ENCODE peak calls at places on chromosome 16, in four cellular contexts. Z, D, F and U are unnamed samples.
A peak's percentile ranks its signal among the peaks of the same experiment; 100 is the strongest.

GRCh38 chr16:1263591-1264216 is 7.8 kb downstream of the TPSD1 start:
- DNase-seq in D (no peak), Z (no peak), F (no peak), U (no peak)

GRCh38 chr16:88499836-88500251 is 46.8 kb downstream of the ZFPM1 start:
- DNase-seq in D (no peak), F (no peak), Z (no peak), U (no peak)

GRCh38 chr16:77211880-77212735 is 12.9 kb downstream of the SYCE1L start:
- DNase-seq in F (peak; percentile 85), D (no peak), Z (peak; percentile 57), U (peak; percentile 23)

GRCh38 chr16:55207679-55208294 is 116.2 kb upstream of the IRX6 start:
- DNase-seq in Z (no peak), F (no peak), D (no peak), U (no peak)

GRCh38 chr16:16057102-16057501 is 107.7 kb downstream of the ABCC1 start:
- DNase-seq in D (no peak), F (no peak), Z (no peak), U (no peak)

GRCh38 chr16:88718178-88718577 is 11.9 kb downstream of the CTU2 start:
- DNase-seq in D (no peak), F (no peak), Z (no peak), U (no peak)

GRCh38 chr16:28513484-28514181 is 7.0 kb upstream of the IL27 start:
- DNase-seq in D (no peak), F (no peak), Z (no peak), U (no peak)

GRCh38 chr16:85853641-85854545 is 45.1 kb upstream of the IRF8 start:
- DNase-seq in Z (no peak), F (no peak), D (no peak), U (no peak)

GRCh38 chr16:69073181-69073669 is 32.2 kb upstream of the HAS3 start:
- DNase-seq in F (no peak), Z (no peak), D (peak; percentile 83), U (peak; percentile 82)

GRCh38 chr16:81522141-81522701 is 77.6 kb downstream of the CMIP start:
- DNase-seq in F (no peak), D (no peak), Z (no peak), U (no peak)

GRCh38 chr16:30377812-30378235 is 3.2 kb downstream of the MYL11 start:
- DNase-seq in F (peak; percentile 77), D (peak; percentile 87), Z (peak; percentile 82), U (peak; percentile 74)

GRCh38 chr16:86595983-86596605 is 17.7 kb downstream of the FOXL1 start:
- DNase-seq in Z (no peak), D (no peak), F (no peak), U (peak; percentile 74)

GRCh38 chr16:14071576-14072271 is 605 bp downstream of the MRTFB start:
- DNase-seq in Z (no peak), F (no peak), D (no peak), U (no peak)

GRCh38 chr16:70801611-70802010 is 653 bp upstream of the VAC14 start:
- DNase-seq in F (no peak), D (no peak), Z (no peak), U (no peak)

GRCh38 chr16:70467113-70467512 is 12.7 kb downstream of the FCSK start:
- DNase-seq in Z (no peak), D (no peak), F (no peak), U (no peak)

GRCh38 chr16:81005644-81006471 is 827 bp downstream of the CMC2 start:
- DNase-seq in D (no peak), Z (no peak), F (no peak), U (no peak)

GRCh38 chr16:83068686-83069085 is 441.9 kb downstream of the CDH13 start:
- DNase-seq in Z (no peak), F (peak; percentile 11), D (peak; percentile 4), U (peak; percentile 7)

GRCh38 chr16:56984639-56985038 is 4.7 kb upstream of the NLRC5 start:
- DNase-seq in Z (no peak), F (no peak), D (no peak), U (no peak)

GRCh38 chr16:85374571-85374872 is 238.6 kb upstream of the GSE1 start:
- DNase-seq in Z (no peak), F (no peak), D (no peak), U (no peak)

GRCh38 chr16:9647981-9648701 is 534.1 kb downstream of the GRIN2A start:
- DNase-seq in F (no peak), D (peak; percentile 7), Z (no peak), U (peak; percentile 9)

GRCh38 chr16:27806388-27806787 is 256.4 kb downstream of the KATNIP start:
- DNase-seq in D (no peak), F (no peak), Z (no peak), U (no peak)

GRCh38 chr16:23384878-23385277 is 68.1 kb downstream of the COG7 start:
- DNase-seq in F (no peak), D (no peak), Z (no peak), U (no peak)

GRCh38 chr16:76729525-76729924 is 452.3 kb downstream of the CNTNAP4 start:
- DNase-seq in Z (no peak), D (no peak), F (no peak), U (peak; percentile 30)

GRCh38 chr16:57898961-57899360 is 72.0 kb downstream of the CNGB1 start:
- DNase-seq in F (no peak), Z (no peak), D (no peak), U (peak; percentile 12)